ENCODE peak calls at places on chromosomes 5 and 9, in eight cellular contexts. One of them, this sample, is unnamed.
A peak's percentile ranks its signal among the peaks of the same experiment; 100 is the strongest.

GRCh38 chr9:110912701-110913291 is 125.5 kb downstream of the LPAR1 start:
- DNase-seq in mucosa of descending colon: no peak
- DNase-seq in ovary: no peak
- DNase-seq in IMR-90: peak; percentile 80
- DNase-seq in lung: no peak
- DNase-seq in Peyer's patch: no peak
- DNase-seq in right lobe of liver: no peak
- DNase-seq in left ventricle myocardium inferior: no peak
- DNase-seq in this sample: peak; percentile 78

GRCh38 chr9:69455311-69455710 is 130.3 kb downstream of the ENTREP1 start:
- DNase-seq in mucosa of descending colon: no peak
- DNase-seq in IMR-90: no peak
- DNase-seq in left ventricle myocardium inferior: no peak
- DNase-seq in Peyer's patch: no peak
- DNase-seq in lung: no peak
- DNase-seq in right lobe of liver: no peak
- DNase-seq in ovary: no peak
- DNase-seq in this sample: no peak

GRCh38 chr5:175444060-175444904 is at the start of gene DRD1:
- DNase-seq in lung: no peak
- DNase-seq in left ventricle myocardium inferior: no peak
- DNase-seq in right lobe of liver: peak; percentile 60
- DNase-seq in Peyer's patch: no peak
- DNase-seq in mucosa of descending colon: peak; percentile 56
- DNase-seq in IMR-90: peak; percentile 21
- DNase-seq in ovary: no peak
- DNase-seq in this sample: peak; percentile 18

GRCh38 chr5:168328804-168329203 is 37.4 kb downstream of the WWC1 start:
- DNase-seq in IMR-90: peak; percentile 56
- DNase-seq in mucosa of descending colon: peak; percentile 84
- DNase-seq in left ventricle myocardium inferior: no peak
- DNase-seq in right lobe of liver: no peak
- DNase-seq in Peyer's patch: no peak
- DNase-seq in ovary: no peak
- DNase-seq in lung: peak; percentile 62
- DNase-seq in this sample: no peak

GRCh38 chr9:126411948-126412284 is 85.3 kb downstream of the MVB12B start:
- DNase-seq in ovary: no peak
- DNase-seq in mucosa of descending colon: no peak
- DNase-seq in left ventricle myocardium inferior: no peak
- DNase-seq in right lobe of liver: peak; percentile 28
- DNase-seq in lung: no peak
- DNase-seq in IMR-90: no peak
- DNase-seq in Peyer's patch: no peak
- DNase-seq in this sample: no peak

GRCh38 chr5:76807296-76807695 is 11.5 kb upstream of the F2RL1 start:
- DNase-seq in Peyer's patch: no peak
- DNase-seq in mucosa of descending colon: no peak
- DNase-seq in right lobe of liver: no peak
- DNase-seq in left ventricle myocardium inferior: no peak
- DNase-seq in lung: no peak
- DNase-seq in ovary: no peak
- DNase-seq in IMR-90: peak; percentile 89
- DNase-seq in this sample: peak; percentile 19

GRCh38 chr5:178350361-178351220 is 118.0 kb upstream of the PHYKPL start:
- DNase-seq in ovary: no peak
- DNase-seq in left ventricle myocardium inferior: no peak
- DNase-seq in right lobe of liver: no peak
- DNase-seq in Peyer's patch: no peak
- DNase-seq in mucosa of descending colon: no peak
- DNase-seq in IMR-90: no peak
- DNase-seq in lung: no peak
- DNase-seq in this sample: no peak

GRCh38 chr5:78983601-78984000 is 1.5 kb downstream of the ARSB start:
- DNase-seq in mucosa of descending colon: no peak
- DNase-seq in lung: no peak
- DNase-seq in left ventricle myocardium inferior: no peak
- DNase-seq in Peyer's patch: no peak
- DNase-seq in right lobe of liver: no peak
- DNase-seq in ovary: no peak
- DNase-seq in IMR-90: no peak
- DNase-seq in this sample: no peak

GRCh38 chr5:175092691-175093090 is 351.3 kb downstream of the DRD1 start:
- DNase-seq in Peyer's patch: no peak
- DNase-seq in right lobe of liver: no peak
- DNase-seq in mucosa of descending colon: no peak
- DNase-seq in IMR-90: no peak
- DNase-seq in left ventricle myocardium inferior: no peak
- DNase-seq in ovary: no peak
- DNase-seq in lung: no peak
- DNase-seq in this sample: peak; percentile 10

GRCh38 chr9:108478431-108478837 is 377.4 kb downstream of the ACTL7B start:
- DNase-seq in left ventricle myocardium inferior: no peak
- DNase-seq in right lobe of liver: no peak
- DNase-seq in IMR-90: peak; percentile 90
- DNase-seq in ovary: no peak
- DNase-seq in mucosa of descending colon: peak; percentile 45
- DNase-seq in lung: peak; percentile 35
- DNase-seq in Peyer's patch: no peak
- DNase-seq in this sample: no peak

GRCh38 chr5:64340293-64340692 is 165.5 kb upstream of the RGS7BP start:
- DNase-seq in IMR-90: no peak
- DNase-seq in Peyer's patch: no peak
- DNase-seq in lung: no peak
- DNase-seq in left ventricle myocardium inferior: no peak
- DNase-seq in mucosa of descending colon: no peak
- DNase-seq in ovary: no peak
- DNase-seq in right lobe of liver: no peak
- DNase-seq in this sample: no peak

GRCh38 chr5:56545016-56545415 is 270.3 kb upstream of the MAP3K1 start:
- DNase-seq in left ventricle myocardium inferior: no peak
- DNase-seq in IMR-90: peak; percentile 69
- DNase-seq in lung: no peak
- DNase-seq in ovary: no peak
- DNase-seq in mucosa of descending colon: no peak
- DNase-seq in Peyer's patch: no peak
- DNase-seq in right lobe of liver: no peak
- DNase-seq in this sample: no peak

GRCh38 chr9:6845881-6846280 is 88.1 kb downstream of the KDM4C start:
- DNase-seq in lung: no peak
- DNase-seq in mucosa of descending colon: peak; percentile 7
- DNase-seq in IMR-90: peak; percentile 27
- DNase-seq in right lobe of liver: no peak
- DNase-seq in Peyer's patch: no peak
- DNase-seq in ovary: no peak
- DNase-seq in left ventricle myocardium inferior: no peak
- DNase-seq in this sample: peak; percentile 81

GRCh38 chr5:173201636-173202265 is 33.3 kb downstream of the NKX2-5 start:
- DNase-seq in ovary: no peak
- DNase-seq in left ventricle myocardium inferior: no peak
- DNase-seq in IMR-90: peak; percentile 72
- DNase-seq in lung: no peak
- DNase-seq in Peyer's patch: no peak
- DNase-seq in mucosa of descending colon: no peak
- DNase-seq in right lobe of liver: no peak
- DNase-seq in this sample: no peak

GRCh38 chr5:38527475-38527874 is 29.0 kb downstream of the LIFR start:
- DNase-seq in mucosa of descending colon: no peak
- DNase-seq in ovary: no peak
- DNase-seq in right lobe of liver: no peak
- DNase-seq in IMR-90: no peak
- DNase-seq in lung: no peak
- DNase-seq in left ventricle myocardium inferior: no peak
- DNase-seq in Peyer's patch: no peak
- DNase-seq in this sample: no peak

GRCh38 chr5:42680035-42680434 is 76.6 kb upstream of the CCDC152 start:
- DNase-seq in Peyer's patch: no peak
- DNase-seq in IMR-90: no peak
- DNase-seq in left ventricle myocardium inferior: no peak
- DNase-seq in ovary: no peak
- DNase-seq in right lobe of liver: no peak
- DNase-seq in mucosa of descending colon: no peak
- DNase-seq in lung: no peak
- DNase-seq in this sample: no peak

GRCh38 chr9:128420060-128420650 is 502 bp upstream of the CERCAM start:
- DNase-seq in ovary: peak; percentile 68
- DNase-seq in left ventricle myocardium inferior: peak; percentile 76
- DNase-seq in lung: peak; percentile 65
- DNase-seq in Peyer's patch: peak; percentile 78
- DNase-seq in mucosa of descending colon: peak; percentile 69
- DNase-seq in right lobe of liver: peak; percentile 67
- DNase-seq in IMR-90: peak; percentile 45
- DNase-seq in this sample: peak; percentile 86

DNA sequence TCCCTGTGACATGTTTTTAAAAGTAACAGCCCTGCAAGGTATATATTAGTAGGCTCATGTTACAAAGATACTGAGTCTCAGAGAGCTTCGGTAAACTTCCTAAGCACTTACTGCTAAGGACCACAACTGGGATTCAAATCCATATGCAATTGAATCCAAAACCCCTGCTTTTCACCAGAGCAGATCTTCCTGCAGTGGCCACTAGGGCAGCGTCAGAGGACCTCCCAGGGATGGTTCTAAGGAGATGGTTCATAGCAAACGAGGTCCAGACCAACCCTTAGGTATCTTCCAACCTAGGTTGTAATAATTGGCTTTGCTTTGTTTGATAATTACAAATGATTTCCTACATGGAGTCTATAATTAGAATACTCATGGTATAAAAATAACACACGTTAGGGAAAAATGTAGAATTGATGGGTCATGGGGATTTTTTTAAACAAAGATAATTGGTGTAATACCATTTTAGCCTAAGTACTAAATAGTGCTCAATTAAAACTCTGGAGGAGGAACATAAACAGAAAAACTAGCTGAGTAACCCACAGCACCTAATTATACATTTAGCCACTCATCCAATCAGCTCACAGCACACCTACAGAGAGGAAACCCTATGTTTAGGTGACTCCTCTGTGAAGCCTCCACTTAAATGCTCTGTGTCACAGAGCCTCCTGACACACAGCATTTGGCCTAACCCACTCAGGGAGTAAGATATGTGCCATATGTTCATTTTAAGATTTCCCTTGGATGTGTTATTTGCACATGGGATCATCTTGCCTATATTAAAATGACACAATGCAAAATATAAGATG is 10.0 kb upstream of the CAST start:
- DNase-seq in right lobe of liver: no peak
- DNase-seq in lung: no peak
- DNase-seq in left ventricle myocardium inferior: no peak
- DNase-seq in ovary: no peak
- DNase-seq in mucosa of descending colon: no peak
- DNase-seq in IMR-90: no peak
- DNase-seq in Peyer's patch: no peak
- DNase-seq in this sample: no peak
- TF ChIP-seq CTCF in right lobe of liver: peak; percentile 30
- TF ChIP-seq CTCF in lung: no peak
- TF ChIP-seq CTCF in left ventricle myocardium inferior: peak; percentile 38
- TF ChIP-seq CTCF in ovary: no peak
- TF ChIP-seq CTCF in mucosa of descending colon: no peak
- TF ChIP-seq CTCF in IMR-90: peak; percentile 31
- TF ChIP-seq CTCF in Peyer's patch: peak; percentile 13
- TF ChIP-seq CTCF in this sample: peak; percentile 39

GRCh38 chr5:141258464-141258863 is 13.3 kb downstream of the PCDHB15 start:
- DNase-seq in mucosa of descending colon: no peak
- DNase-seq in IMR-90: no peak
- DNase-seq in Peyer's patch: no peak
- DNase-seq in left ventricle myocardium inferior: no peak
- DNase-seq in right lobe of liver: no peak
- DNase-seq in lung: no peak
- DNase-seq in ovary: no peak
- DNase-seq in this sample: no peak
- H3K9me3 ChIP-seq in mucosa of descending colon: peaks cover 100% of the 10 kb centered on the region
- H3K9me3 ChIP-seq in IMR-90: peaks cover 40% of the 10 kb centered on the region
- H3K9me3 ChIP-seq in Peyer's patch: peaks cover 50% of the 10 kb centered on the region
- H3K9me3 ChIP-seq in left ventricle myocardium inferior: peaks cover 100% of the 10 kb centered on the region
- H3K9me3 ChIP-seq in right lobe of liver: peaks cover 81% of the 10 kb centered on the region
- H3K9me3 ChIP-seq in lung: peaks cover 64% of the 10 kb centered on the region
- H3K9me3 ChIP-seq in ovary: peaks cover 35% of the 10 kb centered on the region
- H3K9me3 ChIP-seq in this sample: peaks cover 8% of the 10 kb centered on the region

DNA sequence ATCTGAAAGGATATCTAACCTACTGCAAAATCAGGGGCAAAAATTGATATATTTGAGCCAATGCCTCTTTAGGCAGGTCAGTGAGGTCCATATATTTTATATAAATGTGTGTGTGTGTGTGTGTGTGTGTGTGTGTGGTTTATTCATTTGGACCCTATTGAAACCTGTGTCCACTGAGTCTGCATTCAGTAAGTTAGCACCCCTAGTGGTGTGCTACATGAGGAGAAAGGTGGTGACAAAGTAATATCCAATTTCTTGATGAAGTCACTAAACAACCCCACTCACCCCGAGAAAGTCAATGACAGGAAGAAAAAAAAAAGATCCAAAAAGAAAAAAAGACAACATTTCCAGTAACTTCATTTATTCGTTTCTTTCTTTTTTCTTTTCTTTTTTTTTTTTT is 4.1 kb downstream of the FBXW11 start:
- DNase-seq in IMR-90: no peak
- DNase-seq in Peyer's patch: no peak
- DNase-seq in left ventricle myocardium inferior: no peak
- DNase-seq in right lobe of liver: no peak
- DNase-seq in lung: no peak
- DNase-seq in mucosa of descending colon: peak; percentile 5
- DNase-seq in ovary: no peak
- DNase-seq in this sample: peak; percentile 17
- H3K4me1 ChIP-seq in IMR-90: peaks cover 5% of the 10 kb centered on the region
- H3K4me1 ChIP-seq in Peyer's patch: no peaks in the 10 kb centered on the region
- H3K4me1 ChIP-seq in left ventricle myocardium inferior: peaks cover 96% of the 10 kb centered on the region
- H3K4me1 ChIP-seq in right lobe of liver: peaks cover 33% of the 10 kb centered on the region
- H3K4me1 ChIP-seq in lung: peaks cover 2% of the 10 kb centered on the region
- H3K4me1 ChIP-seq in mucosa of descending colon: peaks cover 3% of the 10 kb centered on the region
- H3K4me1 ChIP-seq in ovary: peaks cover 11% of the 10 kb centered on the region
- H3K4me1 ChIP-seq in this sample: peaks cover 42% of the 10 kb centered on the region

GRCh38 chr5:127936439-127936972 is 147.1 kb upstream of the SLC12A2 start:
- DNase-seq in Peyer's patch: no peak
- DNase-seq in IMR-90: no peak
- DNase-seq in left ventricle myocardium inferior: no peak
- DNase-seq in lung: no peak
- DNase-seq in ovary: no peak
- DNase-seq in mucosa of descending colon: no peak
- DNase-seq in right lobe of liver: no peak
- DNase-seq in this sample: no peak

GRCh38 chr5:127931396-127931795 is 152.2 kb upstream of the SLC12A2 start:
- DNase-seq in Peyer's patch: no peak
- DNase-seq in ovary: no peak
- DNase-seq in mucosa of descending colon: no peak
- DNase-seq in lung: no peak
- DNase-seq in IMR-90: no peak
- DNase-seq in right lobe of liver: no peak
- DNase-seq in left ventricle myocardium inferior: no peak
- DNase-seq in this sample: no peak

GRCh38 chr5:127935398-127935797 is 148.2 kb upstream of the SLC12A2 start:
- DNase-seq in left ventricle myocardium inferior: no peak
- DNase-seq in IMR-90: no peak
- DNase-seq in right lobe of liver: no peak
- DNase-seq in mucosa of descending colon: no peak
- DNase-seq in Peyer's patch: no peak
- DNase-seq in lung: no peak
- DNase-seq in ovary: no peak
- DNase-seq in this sample: no peak

GRCh38 chr5:127933348-127933747 is 150.2 kb upstream of the SLC12A2 start:
- DNase-seq in lung: no peak
- DNase-seq in mucosa of descending colon: no peak
- DNase-seq in IMR-90: no peak
- DNase-seq in left ventricle myocardium inferior: no peak
- DNase-seq in ovary: no peak
- DNase-seq in Peyer's patch: no peak
- DNase-seq in right lobe of liver: no peak
- DNase-seq in this sample: no peak

GRCh38 chr5:127934791-127935256 is 148.7 kb upstream of the SLC12A2 start:
- DNase-seq in lung: peak; percentile 49
- DNase-seq in right lobe of liver: no peak
- DNase-seq in Peyer's patch: no peak
- DNase-seq in IMR-90: peak; percentile 63
- DNase-seq in ovary: no peak
- DNase-seq in mucosa of descending colon: no peak
- DNase-seq in left ventricle myocardium inferior: no peak
- DNase-seq in this sample: peak; percentile 60
- TF ChIP-seq CTCF in lung: no peak
- TF ChIP-seq CTCF in right lobe of liver: no peak
- TF ChIP-seq CTCF in Peyer's patch: no peak
- TF ChIP-seq CTCF in IMR-90: peak; percentile 9
- TF ChIP-seq CTCF in ovary: no peak
- TF ChIP-seq CTCF in mucosa of descending colon: no peak
- TF ChIP-seq CTCF in left ventricle myocardium inferior: no peak
- TF ChIP-seq CTCF in this sample: no peak